ENCODE peak calls at places on chromosome 7, in ten cellular contexts. C is NAMALWA; G is PC-3; R is CD8-positive, alpha-beta memory T cell; E is lung microvascular endothelial cell; F is activated CD8-positive, alpha-beta memory T cell treated with anti-CD3 and anti-CD28 coated beads, Interleukin-2, amount 50 U/mL, for 4 hours; L is A172; J is substantia nigra; P is cardiac fibroblast; U is stimulated activated CD8-positive, alpha-beta memory T cell treated with anti-CD3 and anti-CD28 coated beads, Interleukin-15, amount 100 ng/mL, for 1 hour. W is an unnamed sample.

GRCh38 chr7:77393261-77393660 is 22.9 kb downstream of the GSAP start:
- DNase-seq in U (no peak), G (peak; percentile 96), F (peak; percentile 21), J (no peak), C (no peak), E (no peak), R (no peak), L (peak; percentile 40), P (peak; percentile 63), W (no peak)

GRCh38 chr7:18019562-18019961 is 8.1 kb downstream of the PRPS1L1 start:
- DNase-seq in F (no peak), U (no peak), R (no peak), J (no peak), L (peak; percentile 94), E (peak; percentile 90), C (no peak), P (peak; percentile 74), G (peak; percentile 77), W (peak; percentile 41)

GRCh38 chr7:51455513-51455912 is 138.9 kb upstream of the COBL start:
- DNase-seq in C (no peak), J (no peak), E (no peak), P (no peak), R (no peak), G (no peak), L (no peak), F (no peak), U (no peak), W (no peak)

GRCh38 chr7:45700556-45700955 is 126.4 kb downstream of the ADCY1 start:
- DNase-seq in F (no peak), U (no peak), G (no peak), L (no peak), C (no peak), J (no peak), R (no peak), P (no peak), E (no peak), W (no peak)

GRCh38 chr7:42237891-42238531 is 1.0 kb upstream of the GLI3 start:
- DNase-seq in G (no peak), J (no peak), F (no peak), C (no peak), E (peak; percentile 68), L (peak; percentile 21), U (no peak), R (no peak), P (peak; percentile 59), W (peak; percentile 76)

GRCh38 chr7:134922730-134923704 is 63.3 kb upstream of the AGBL3 start:
- DNase-seq in P (no peak), G (no peak), E (no peak), R (no peak), C (no peak), F (no peak), J (no peak), U (no peak), L (no peak), W (no peak)

GRCh38 chr7:152341039-152341913 is 94.5 kb downstream of the KMT2C start:
- DNase-seq in J (no peak), U (no peak), R (no peak), F (no peak), G (peak; percentile 67), E (peak; percentile 78), C (peak; percentile 89), P (peak; percentile 77), L (peak; percentile 47), W (peak; percentile 87)

GRCh38 chr7:3294432-3295100 is 6.5 kb upstream of the SDK1 start:
- DNase-seq in F (no peak), U (no peak), C (no peak), J (no peak), R (no peak), P (no peak), E (no peak), G (peak; percentile 7), L (no peak), W (no peak)

GRCh38 chr7:132072165-132072564 is 504.1 kb downstream of the PLXNA4 start:
- DNase-seq in F (no peak), P (no peak), R (no peak), C (no peak), U (no peak), L (no peak), E (no peak), G (no peak), J (no peak), W (no peak)

GRCh38 chr7:69772699-69773436 is 174.6 kb downstream of the AUTS2 start:
- DNase-seq in E (no peak), L (no peak), J (no peak), F (no peak), C (no peak), U (no peak), G (no peak), R (no peak), P (no peak), W (no peak)

GRCh38 chr7:2732388-2732787 is 44.4 kb downstream of the AMZ1 start:
- DNase-seq in E (no peak), U (no peak), R (no peak), J (no peak), C (no peak), G (no peak), P (no peak), F (no peak), L (no peak), W (no peak)

GRCh38 chr7:67463983-67464382 is 467.4 kb downstream of the TYW1 start:
- DNase-seq in J (no peak), P (no peak), R (no peak), C (no peak), L (no peak), U (no peak), E (no peak), G (no peak), F (no peak), W (no peak)

GRCh38 chr7:131066635-131067034 is 261.0 kb upstream of the MKLN1 start:
- DNase-seq in G (peak; percentile 36), F (no peak), P (peak; percentile 61), L (no peak), E (no peak), U (no peak), R (no peak), J (no peak), C (no peak), W (peak; percentile 24)

GRCh38 chr7:17680943-17681351 is 259.3 kb downstream of the SNX13 start:
- DNase-seq in G (peak; percentile 79), L (peak; percentile 52), U (no peak), R (no peak), F (no peak), C (peak; percentile 62), P (peak; percentile 82), J (no peak), E (peak; percentile 22), W (peak; percentile 75)

GRCh38 chr7:85765698-85766298 is 578.9 kb upstream of the SEMA3D start:
- DNase-seq in U (no peak), G (no peak), E (no peak), J (no peak), P (no peak), R (no peak), F (no peak), L (no peak), C (no peak), W (no peak)

GRCh38 chr7:35253182-35253679 is 669 bp downstream of the TBX20 start:
- DNase-seq in F (no peak), R (no peak), P (peak; percentile 49), E (no peak), G (no peak), C (no peak), L (no peak), J (no peak), U (no peak), W (peak; percentile 53)

GRCh38 chr7:28315565-28316420 is 96.5 kb upstream of the CREB5 start:
- DNase-seq in F (no peak), P (no peak), R (no peak), L (no peak), G (no peak), C (no peak), E (no peak), J (no peak), U (no peak), W (no peak)

GRCh38 chr7:138066954-138067394 is 9.3 kb upstream of the AKR1D1 start:
- DNase-seq in E (no peak), F (no peak), C (no peak), L (no peak), P (no peak), J (no peak), U (no peak), G (no peak), R (no peak), W (no peak)

GRCh38 chr7:4288791-4289190 is 393.3 kb upstream of the FOXK1 start:
- DNase-seq in R (no peak), E (no peak), L (no peak), G (no peak), P (no peak), F (no peak), U (no peak), C (no peak), J (no peak), W (no peak)

GRCh38 chr7:73893342-73894101 is 32.6 kb downstream of the TMEM270 start:
- DNase-seq in P (no peak), G (no peak), C (no peak), F (no peak), E (no peak), L (peak; percentile 58), U (no peak), J (no peak), R (no peak), W (no peak)

GRCh38 chr7:13949450-13949849 is 40.0 kb downstream of the ETV1 start:
- DNase-seq in E (no peak), C (no peak), L (no peak), F (no peak), J (no peak), U (no peak), P (no peak), R (no peak), G (no peak), W (no peak)

GRCh38 chr7:77747178-77747577 is 50.9 kb downstream of the RSBN1L start:
- DNase-seq in U (no peak), J (no peak), E (no peak), G (no peak), R (no peak), P (no peak), F (no peak), C (no peak), L (no peak), W (no peak)

GRCh38 chr7:247636-248035 is 42.3 kb upstream of the FOXL3 start:
- DNase-seq in L (no peak), G (no peak), C (no peak), J (no peak), R (no peak), P (no peak), E (no peak), U (no peak), F (no peak), W (no peak)

GRCh38 chr7:88480901-88481300 is 174.2 kb upstream of the STEAP4 start:
- DNase-seq in C (no peak), U (no peak), L (no peak), R (no peak), G (no peak), F (no peak), J (no peak), P (no peak), E (no peak), W (no peak)

GRCh38 chr7:98238076-98238475 is 14.0 kb downstream of the TECPR1 start:
- DNase-seq in L (no peak), R (no peak), U (no peak), P (no peak), J (no peak), G (no peak), E (no peak), C (no peak), F (no peak), W (no peak)

GRCh38 chr7:108770981-108771728 is 201.5 kb downstream of the DNAJB9 start:
- DNase-seq in U (no peak), G (no peak), E (no peak), C (no peak), P (no peak), J (no peak), F (no peak), L (no peak), R (no peak), W (no peak)

GRCh38 chr7:2120251-2120660 is 112.5 kb downstream of the MAD1L1 start:
- DNase-seq in R (peak; percentile 43), L (no peak), U (peak; percentile 16), C (no peak), J (no peak), F (peak; percentile 57), P (no peak), E (no peak), G (no peak), W (no peak)

GRCh38 chr7:91681718-91682117 is 198.8 kb downstream of the MTERF1 start:
- DNase-seq in R (no peak), U (no peak), G (no peak), P (no peak), E (no peak), C (no peak), F (no peak), L (no peak), J (no peak), W (no peak)

W was measured in ACHN.